ENCODE peak calls at places on chromosomes 5 and 9, in five cellular contexts. One of them, this sample, is unnamed.

GRCh38 chr9:124041817-124042116 is 30.2 kb downstream of the LHX2 start:
- DNase-seq in non-pigmented ciliary epithelial cell: no peak
- DNase-seq in epithelial cell of esophagus: no peak
- DNase-seq in HuH-7.5: no peak
- DNase-seq in tibial nerve: no peak
- DNase-seq in this sample: no peak

GRCh38 chr9:133054966-133055365 is 6.8 kb upstream of the CEL start:
- DNase-seq in tibial nerve: no peak
- DNase-seq in epithelial cell of esophagus: no peak
- DNase-seq in HuH-7.5: no peak
- DNase-seq in non-pigmented ciliary epithelial cell: no peak
- DNase-seq in this sample: no peak

GRCh38 chr5:125179617-125180016 is 433.2 kb upstream of the ZNF608 start:
- DNase-seq in tibial nerve: no peak
- DNase-seq in epithelial cell of esophagus: no peak
- DNase-seq in non-pigmented ciliary epithelial cell: no peak
- DNase-seq in HuH-7.5: no peak
- DNase-seq in this sample: no peak

GRCh38 chr5:143890475-143890874 is 78.5 kb downstream of the HMHB1 start:
- DNase-seq in epithelial cell of esophagus: peak
- DNase-seq in HuH-7.5: no peak
- DNase-seq in tibial nerve: no peak
- DNase-seq in non-pigmented ciliary epithelial cell: no peak
- DNase-seq in this sample: no peak

GRCh38 chr5:113027015-113027414 is 50.4 kb downstream of the DCP2 start:
- DNase-seq in non-pigmented ciliary epithelial cell: no peak
- DNase-seq in epithelial cell of esophagus: no peak
- DNase-seq in tibial nerve: no peak
- DNase-seq in HuH-7.5: no peak
- DNase-seq in this sample: no peak

GRCh38 chr9:122518841-122519240 is at the start of gene OR1J4:
- DNase-seq in tibial nerve: no peak
- DNase-seq in HuH-7.5: no peak
- DNase-seq in epithelial cell of esophagus: no peak
- DNase-seq in non-pigmented ciliary epithelial cell: no peak
- DNase-seq in this sample: no peak

GRCh38 chr5:139676951-139677367 is 28.8 kb downstream of the CXXC5 start:
- DNase-seq in tibial nerve: no peak
- DNase-seq in epithelial cell of esophagus: no peak
- DNase-seq in HuH-7.5: no peak
- DNase-seq in non-pigmented ciliary epithelial cell: no peak
- DNase-seq in this sample: no peak

GRCh38 chr9:96495341-96495740 is 45.4 kb downstream of the HABP4 start:
- DNase-seq in tibial nerve: no peak
- DNase-seq in non-pigmented ciliary epithelial cell: peak
- DNase-seq in epithelial cell of esophagus: peak
- DNase-seq in HuH-7.5: no peak
- DNase-seq in this sample: no peak

GRCh38 chr5:101253096-101253495 is 350.0 kb upstream of the ST8SIA4 start:
- DNase-seq in epithelial cell of esophagus: no peak
- DNase-seq in HuH-7.5: no peak
- DNase-seq in non-pigmented ciliary epithelial cell: no peak
- DNase-seq in tibial nerve: no peak
- DNase-seq in this sample: no peak

GRCh38 chr5:180193749-180194375 is 15.1 kb downstream of the RASGEF1C start:
- DNase-seq in tibial nerve: no peak
- DNase-seq in HuH-7.5: no peak
- DNase-seq in epithelial cell of esophagus: no peak
- DNase-seq in non-pigmented ciliary epithelial cell: no peak
- DNase-seq in this sample: no peak

GRCh38 chr5:117065161-117065560 is 490.5 kb upstream of the SEMA6A start:
- DNase-seq in HuH-7.5: no peak
- DNase-seq in tibial nerve: no peak
- DNase-seq in epithelial cell of esophagus: no peak
- DNase-seq in non-pigmented ciliary epithelial cell: no peak
- DNase-seq in this sample: no peak

GRCh38 chr9:70411930-70412677 is 2.4 kb downstream of the KLF9 start:
- DNase-seq in HuH-7.5: peak
- DNase-seq in non-pigmented ciliary epithelial cell: no peak
- DNase-seq in tibial nerve: peak
- DNase-seq in epithelial cell of esophagus: peak
- DNase-seq in this sample: no peak

GRCh38 chr9:6014668-6015270 is 655 bp downstream of the RANBP6 start:
- DNase-seq in tibial nerve: no peak
- DNase-seq in HuH-7.5: no peak
- DNase-seq in epithelial cell of esophagus: peak
- DNase-seq in non-pigmented ciliary epithelial cell: peak
- DNase-seq in this sample: no peak

GRCh38 chr5:135569755-135570452 is 8.9 kb downstream of the CXCL14 start:
- DNase-seq in epithelial cell of esophagus: peak
- DNase-seq in HuH-7.5: peak
- DNase-seq in non-pigmented ciliary epithelial cell: no peak
- DNase-seq in tibial nerve: no peak
- DNase-seq in this sample: no peak

GRCh38 chr9:77977210-77977611 is 54.4 kb downstream of the GNAQ start:
- DNase-seq in tibial nerve: peak
- DNase-seq in epithelial cell of esophagus: peak
- DNase-seq in HuH-7.5: peak
- DNase-seq in non-pigmented ciliary epithelial cell: peak
- DNase-seq in this sample: no peak

GRCh38 chr5:91503321-91503720 is 120.2 kb upstream of the ARRDC3 start:
- DNase-seq in non-pigmented ciliary epithelial cell: no peak
- DNase-seq in HuH-7.5: no peak
- DNase-seq in epithelial cell of esophagus: no peak
- DNase-seq in tibial nerve: no peak
- DNase-seq in this sample: no peak

GRCh38 chr5:132498152-132498551 is 7.6 kb upstream of the IRF1 start:
- DNase-seq in HuH-7.5: no peak
- DNase-seq in non-pigmented ciliary epithelial cell: no peak
- DNase-seq in epithelial cell of esophagus: peak
- DNase-seq in tibial nerve: peak
- DNase-seq in this sample: peak

GRCh38 chr5:27328480-27328879 is 290.1 kb upstream of the CDH9 start:
- DNase-seq in HuH-7.5: no peak
- DNase-seq in epithelial cell of esophagus: peak
- DNase-seq in tibial nerve: no peak
- DNase-seq in non-pigmented ciliary epithelial cell: peak
- DNase-seq in this sample: no peak

GRCh38 chr9:21114311-21114710 is 27.3 kb downstream of the IFNW1 start:
- DNase-seq in HuH-7.5: no peak
- DNase-seq in tibial nerve: no peak
- DNase-seq in non-pigmented ciliary epithelial cell: no peak
- DNase-seq in epithelial cell of esophagus: no peak
- DNase-seq in this sample: no peak

GRCh38 chr9:134375011-134375390 is 48.7 kb downstream of the RXRA start:
- DNase-seq in HuH-7.5: no peak
- DNase-seq in tibial nerve: peak
- DNase-seq in epithelial cell of esophagus: no peak
- DNase-seq in non-pigmented ciliary epithelial cell: no peak
- DNase-seq in this sample: no peak

GRCh38 chr5:162096448-162096847 is 28.9 kb downstream of the GABRG2 start:
- DNase-seq in epithelial cell of esophagus: no peak
- DNase-seq in HuH-7.5: no peak
- DNase-seq in non-pigmented ciliary epithelial cell: no peak
- DNase-seq in tibial nerve: no peak
- DNase-seq in this sample: no peak

GRCh38 chr9:91433180-91433579 is 9.5 kb upstream of the NFIL3 start:
- DNase-seq in tibial nerve: no peak
- DNase-seq in epithelial cell of esophagus: peak
- DNase-seq in HuH-7.5: no peak
- DNase-seq in non-pigmented ciliary epithelial cell: peak
- DNase-seq in this sample: no peak

GRCh38 chr5:119049824-119050449 is 20.9 kb upstream of the DMXL1 start:
- DNase-seq in non-pigmented ciliary epithelial cell: peak
- DNase-seq in tibial nerve: no peak
- DNase-seq in epithelial cell of esophagus: peak
- DNase-seq in HuH-7.5: no peak
- DNase-seq in this sample: no peak

GRCh38 chr5:57442080-57442839 is 40.4 kb downstream of the ACTBL2 start:
- DNase-seq in non-pigmented ciliary epithelial cell: peak
- DNase-seq in epithelial cell of esophagus: peak
- DNase-seq in tibial nerve: no peak
- DNase-seq in HuH-7.5: no peak
- DNase-seq in this sample: no peak

GRCh38 chr5:132001647-132002561 is 9.6 kb downstream of the ACSL6 start:
- DNase-seq in non-pigmented ciliary epithelial cell: no peak
- DNase-seq in tibial nerve: no peak
- DNase-seq in epithelial cell of esophagus: no peak
- DNase-seq in HuH-7.5: peak
- DNase-seq in this sample: no peak

GRCh38 chr9:99722852-99723251 is 98.8 kb upstream of the NR4A3 start:
- DNase-seq in non-pigmented ciliary epithelial cell: no peak
- DNase-seq in HuH-7.5: no peak
- DNase-seq in epithelial cell of esophagus: no peak
- DNase-seq in tibial nerve: no peak
- DNase-seq in this sample: no peak

GRCh38 chr9:136739509-136739908 is 3.2 kb downstream of the LCN10 start:
- DNase-seq in tibial nerve: no peak
- DNase-seq in epithelial cell of esophagus: no peak
- DNase-seq in HuH-7.5: no peak
- DNase-seq in non-pigmented ciliary epithelial cell: no peak
- DNase-seq in this sample: no peak

GRCh38 chr5:178256746-178257145 is 24.1 kb upstream of the PHYKPL start:
- DNase-seq in epithelial cell of esophagus: no peak
- DNase-seq in tibial nerve: no peak
- DNase-seq in non-pigmented ciliary epithelial cell: no peak
- DNase-seq in HuH-7.5: no peak
- DNase-seq in this sample: no peak

GRCh38 chr5:31225118-31225517 is 31.6 kb downstream of the CDH6 start:
- DNase-seq in non-pigmented ciliary epithelial cell: peak
- DNase-seq in epithelial cell of esophagus: no peak
- DNase-seq in HuH-7.5: no peak
- DNase-seq in tibial nerve: no peak
- DNase-seq in this sample: no peak

GRCh38 chr5:118553662-118554061 is 434.7 kb downstream of the DTWD2 start:
- DNase-seq in non-pigmented ciliary epithelial cell: peak
- DNase-seq in tibial nerve: peak
- DNase-seq in epithelial cell of esophagus: no peak
- DNase-seq in HuH-7.5: no peak
- DNase-seq in this sample: peak

GRCh38 chr9:12813960-12814876 is 39.4 kb downstream of the LURAP1L start:
- DNase-seq in epithelial cell of esophagus: peak
- DNase-seq in non-pigmented ciliary epithelial cell: peak
- DNase-seq in tibial nerve: peak
- DNase-seq in HuH-7.5: no peak
- DNase-seq in this sample: no peak

GRCh38 chr5:111512026-111512405 is 319 bp downstream of the STARD4 start:
- DNase-seq in tibial nerve: peak
- DNase-seq in epithelial cell of esophagus: peak
- DNase-seq in HuH-7.5: peak
- DNase-seq in non-pigmented ciliary epithelial cell: no peak
- DNase-seq in this sample: no peak

GRCh38 chr5:41371741-41372140 is 138.7 kb downstream of the PLCXD3 start:
- DNase-seq in non-pigmented ciliary epithelial cell: peak
- DNase-seq in HuH-7.5: no peak
- DNase-seq in epithelial cell of esophagus: peak
- DNase-seq in tibial nerve: no peak
- DNase-seq in this sample: no peak